ENCODE peak calls at places on chromosomes 5 and 9, in six cellular contexts. V, F, U, Z, A and D are unnamed samples.

GRCh38 chr5:95892784-95893354 is 68.8 kb downstream of the ELL2 start:
- DNase-seq in V (no peak), A (peak), F (peak), Z (no peak), U (peak), D (peak)

GRCh38 chr5:75054110-75054930 is 2.0 kb upstream of the GCNT4 start:
- DNase-seq in U (no peak), F (peak), A (no peak), Z (peak), V (peak), D (peak)

GRCh38 chr5:76942581-76942980 is 10.3 kb upstream of the CRHBP start:
- DNase-seq in A (peak), U (no peak), F (no peak), Z (no peak), V (no peak), D (peak)

GRCh38 chr5:137051165-137051564 is 448.0 kb downstream of the SPOCK1 start:
- DNase-seq in A (peak), F (peak), Z (no peak), U (no peak), V (no peak), D (peak)

GRCh38 chr5:159987031-159987674 is 21.8 kb upstream of the TTC1 start:
- DNase-seq in F (peak), Z (peak), V (peak), A (peak), U (peak), D (peak)

GRCh38 chr5:57887851-57888621 is 405.4 kb upstream of the ACTBL2 start:
- DNase-seq in U (peak), Z (no peak), F (peak), A (peak), V (no peak), D (peak)

GRCh38 chr9:16637938-16638337 is 232.5 kb downstream of the BNC2 start:
- DNase-seq in F (no peak), A (no peak), U (no peak), V (no peak), Z (no peak), D (no peak)

GRCh38 chr9:116451500-116451899 is 235.6 kb upstream of the TRIM32 start:
- DNase-seq in Z (no peak), F (no peak), A (no peak), U (no peak), V (no peak), D (no peak)

GRCh38 chr9:26746357-26747072 is 146.1 kb downstream of the CAAP1 start:
- DNase-seq in F (peak), Z (no peak), U (peak), A (no peak), V (no peak), D (peak)

GRCh38 chr5:34576849-34577248 is 79.3 kb upstream of the RAI14 start:
- DNase-seq in A (peak), U (no peak), F (no peak), V (no peak), Z (no peak), D (no peak)

GRCh38 chr9:98709968-98710965 is 1.5 kb upstream of the GABBR2 start:
- DNase-seq in Z (no peak), F (peak), U (no peak), V (no peak), A (peak), D (peak)

GRCh38 chr5:150658699-150659265 is 2.3 kb upstream of the MYOZ3 start:
- DNase-seq in Z (no peak), U (no peak), F (peak), V (peak), A (no peak), D (no peak)

GRCh38 chr5:8683528-8683927 is 814.6 kb downstream of the MTRR start:
- DNase-seq in F (no peak), A (peak), U (no peak), V (no peak), Z (no peak), D (no peak)

GRCh38 chr9:111898331-111899096 is 1.9 kb downstream of the UGCG start:
- DNase-seq in U (no peak), V (no peak), Z (no peak), F (no peak), A (peak), D (peak)

GRCh38 chr9:75448281-75448680 is 360.0 kb downstream of the OSTF1 start:
- DNase-seq in Z (peak), V (no peak), U (no peak), A (peak), F (no peak), D (peak)

GRCh38 chr5:41686191-41686590 is 175.8 kb upstream of the PLCXD3 start:
- DNase-seq in F (no peak), Z (no peak), V (no peak), U (no peak), A (no peak), D (no peak)

GRCh38 chr5:30764704-30765103 is 428.8 kb upstream of the CDH6 start:
- DNase-seq in V (no peak), A (no peak), Z (no peak), U (no peak), F (no peak), D (peak)

GRCh38 chr5:115579747-115580173 is 22.5 kb downstream of the TICAM2 start:
- DNase-seq in V (no peak), Z (no peak), U (peak), F (no peak), A (peak), D (peak)

GRCh38 chr5:15116996-15117395 is 245.4 kb upstream of the ANKH start:
- DNase-seq in U (no peak), Z (no peak), F (no peak), A (no peak), V (no peak), D (no peak)

GRCh38 chr5:53201746-53202145 is 92.2 kb upstream of the MOCS2 start:
- DNase-seq in Z (no peak), U (no peak), A (no peak), F (no peak), V (no peak), D (no peak)

GRCh38 chr9:69805962-69806633 is 14.5 kb upstream of the CFAP95 start:
- DNase-seq in U (no peak), F (no peak), Z (peak), A (no peak), V (no peak), D (no peak)

GRCh38 chr9:34338664-34339063 is 9.3 kb downstream of the NUDT2 start:
- DNase-seq in A (no peak), Z (no peak), F (no peak), U (no peak), V (no peak), D (no peak)

GRCh38 chr5:107669543-107670027 is 1.2 kb downstream of the EFNA5 start:
- DNase-seq in Z (peak), U (peak), A (peak), F (no peak), V (peak), D (peak)

GRCh38 chr9:127537014-127537413 is 75.1 kb upstream of the STXBP1 start:
- DNase-seq in F (no peak), A (peak), U (no peak), V (no peak), Z (no peak), D (peak)

GRCh38 chr5:135332519-135333150 is 66.4 kb downstream of the MACROH2A1 start:
- DNase-seq in A (peak), F (no peak), V (no peak), Z (no peak), U (peak), D (peak)

GRCh38 chr5:64206653-64207052 is 41.0 kb downstream of the RNF180 start:
- DNase-seq in V (no peak), A (no peak), Z (no peak), F (no peak), U (no peak), D (no peak)

GRCh38 chr5:133398646-133399081 is 213.7 kb downstream of the FSTL4 start:
- DNase-seq in U (peak), Z (no peak), V (no peak), A (no peak), F (peak), D (no peak)

GRCh38 chr5:12934722-12935121 is 1009.8 kb downstream of the DNAH5 start:
- DNase-seq in V (no peak), A (no peak), Z (no peak), F (no peak), U (no peak), D (no peak)

GRCh38 chr5:58407042-58407709 is 52.7 kb downstream of the PLK2 start:
- DNase-seq in A (peak), U (no peak), Z (no peak), V (no peak), F (no peak), D (peak)

GRCh38 chr5:158045696-158046095 is 186.8 kb upstream of the CLINT1 start:
- DNase-seq in Z (no peak), A (no peak), V (no peak), U (no peak), F (no peak), D (no peak)
- H3K4me3 ChIP-seq in Z (no peak), A (no peak), V (no peak), U (no peak), F (no peak), D (no peak)

GRCh38 chr9:115396071-115396529 is 278.1 kb upstream of the TNC start:
- DNase-seq in U (no peak), A (no peak), Z (no peak), V (no peak), F (no peak), D (no peak)
- H3K4me3 ChIP-seq in U (no peak), A (no peak), Z (no peak), V (no peak), F (peak), D (no peak)

GRCh38 chr5:60487466-60487865 is 212.5 kb downstream of the DEPDC1B start:
- DNase-seq in F (no peak), V (no peak), U (no peak), Z (no peak), A (peak), D (no peak)
- H3K4me3 ChIP-seq in F (no peak), V (no peak), U (no peak), Z (peak), A (no peak), D (no peak)

GRCh38 chr9:134395002-134395517 is 68.8 kb downstream of the RXRA start:
- DNase-seq in A (no peak), U (no peak), F (no peak), V (no peak), Z (no peak), D (no peak)
- H3K4me3 ChIP-seq in A (no peak), U (peak), F (no peak), V (no peak), Z (no peak), D (no peak)

DNA sequence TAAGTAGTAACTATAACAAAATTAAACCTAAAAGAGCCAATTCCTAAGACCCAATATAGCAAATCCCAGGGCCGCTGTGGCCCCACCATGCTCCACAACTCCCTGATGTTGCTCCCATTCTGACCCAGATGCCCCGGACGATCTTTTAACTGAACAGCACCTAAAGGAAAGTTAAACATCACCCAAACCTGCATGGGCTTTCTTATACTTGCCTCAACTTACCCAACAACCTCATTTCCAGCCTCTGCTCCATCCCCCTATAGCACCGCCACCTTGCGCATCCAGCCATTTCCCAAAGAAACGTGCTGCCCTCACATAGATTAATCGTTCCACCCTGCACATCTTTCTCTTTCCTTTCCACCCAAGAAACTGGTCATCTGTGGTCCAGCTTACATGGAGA is 54.6 kb downstream of the ZNF354C start:
- DNase-seq in Z (no peak), V (peak), A (no peak), F (peak), U (no peak), D (no peak)
- H3K4me3 ChIP-seq in Z (no peak), V (no peak), A (no peak), F (no peak), U (no peak), D (no peak)